ENCODE peak calls at places on chromosomes 11 and 22, in eight cellular contexts. D, F, O, H, Y, B, E and T are unnamed samples.
A peak's percentile ranks its signal among the peaks of the same experiment; 100 is the strongest.

GRCh38 chr22:49789289-49790141 is 38.2 kb downstream of the BRD1 start:
- DNase-seq in D (no peak), F (no peak), O (peak; percentile 65), H (no peak), Y (no peak), B (no peak), E (peak; percentile 27), T (no peak)

GRCh38 chr11:11780843-11781242 is 60.9 kb upstream of the USP47 start:
- DNase-seq in D (no peak), F (no peak), O (no peak), H (no peak), Y (no peak), B (no peak), E (no peak), T (no peak)

GRCh38 chr11:88103337-88104206 is 71.7 kb downstream of the RAB38 start:
- DNase-seq in D (no peak), F (no peak), O (peak; percentile 44), H (peak; percentile 94), Y (peak; percentile 18), B (peak; percentile 40), E (peak; percentile 63), T (peak; percentile 59)

GRCh38 chr11:76730887-76731286 is 52.3 kb upstream of the TSKU start:
- DNase-seq in D (no peak), F (no peak), O (no peak), H (no peak), Y (no peak), B (no peak), E (no peak), T (no peak)

GRCh38 chr22:20395897-20396287 is 1.9 kb downstream of the ZNF74 start:
- DNase-seq in D (no peak), F (no peak), O (no peak), H (no peak), Y (no peak), B (no peak), E (no peak), T (no peak)

GRCh38 chr11:71145988-71146824 is 106.2 kb downstream of the SHANK2 start:
- DNase-seq in D (no peak), F (no peak), O (no peak), H (no peak), Y (no peak), B (no peak), E (no peak), T (no peak)

GRCh38 chr22:36546092-36546804 is 17.3 kb upstream of the EIF3D start:
- DNase-seq in D (no peak), F (peak; percentile 54), O (peak; percentile 58), H (peak; percentile 81), Y (peak; percentile 41), B (peak; percentile 67), E (peak; percentile 56), T (peak; percentile 67)

GRCh38 chr11:110243804-110244203 is 52.6 kb downstream of the RDX start:
- DNase-seq in D (no peak), F (no peak), O (no peak), H (no peak), Y (no peak), B (no peak), E (no peak), T (no peak)

GRCh38 chr11:118002010-118002540 is 15.9 kb downstream of the IL10RA start:
- DNase-seq in D (no peak), F (no peak), O (peak; percentile 74), H (peak; percentile 34), Y (peak; percentile 57), B (no peak), E (no peak), T (no peak)

GRCh38 chr11:1071571-1072115 is 3.0 kb upstream of the MUC2 start:
- DNase-seq in D (no peak), F (no peak), O (no peak), H (no peak), Y (no peak), B (no peak), E (no peak), T (no peak)

GRCh38 chr11:129143335-129143734 is 48.8 kb downstream of the ARHGAP32 start:
- DNase-seq in D (peak; percentile 89), F (peak; percentile 67), O (no peak), H (peak; percentile 98), Y (no peak), B (no peak), E (peak; percentile 98), T (peak; percentile 88)

GRCh38 chr11:69205929-69206612 is 50.3 kb downstream of the SMIM38 start:
- DNase-seq in D (no peak), F (no peak), O (no peak), H (peak; percentile 24), Y (no peak), B (no peak), E (no peak), T (no peak)

GRCh38 chr22:27774200-27774599 is 27.4 kb downstream of the MN1 start:
- DNase-seq in D (no peak), F (no peak), O (no peak), H (no peak), Y (no peak), B (no peak), E (no peak), T (no peak)

GRCh38 chr22:46337870-46338269 is 2.4 kb downstream of the TRMU start:
- DNase-seq in D (no peak), F (no peak), O (no peak), H (no peak), Y (no peak), B (no peak), E (no peak), T (no peak)

GRCh38 chr11:4040461-4040860 is 54.1 kb upstream of the RRM1 start:
- DNase-seq in D (no peak), F (no peak), O (no peak), H (no peak), Y (no peak), B (no peak), E (no peak), T (no peak)